ENCODE peak calls at places on chromosomes 7 and 10, in nine cellular contexts. N is WTC11; X is NCI-H82; G is stimulated activated CD4-positive, alpha-beta T cell treated with anti-CD3 and anti-CD28 coated beads, Interleukin-12 subunit alpha, Interleukin-12 subunit beta, amount 100 ng/mL, for 4 hours; L is body of pancreas; S is cardiac fibroblast; D is uterus; H is stimulated activated CD8-positive, alpha-beta memory T cell treated with anti-CD3 and anti-CD28 coated beads, Interleukin-4, amount 100 ng/mL, for 4 hours; R is CMK. T is an unnamed sample.

GRCh38 chr10:35690534-35690933 is 48.4 kb upstream of the FZD8 start:
- DNase-seq in N (no peak), X (no peak), G (no peak), L (peak), S (no peak), D (no peak), H (no peak), R (no peak), T (no peak)

GRCh38 chr10:89419548-89419947 is 5.2 kb downstream of the IFIT5 start:
- DNase-seq in N (no peak), X (peak), G (no peak), L (no peak), S (peak), D (no peak), H (no peak), R (no peak), T (peak)

GRCh38 chr7:102129636-102130370 is 156.9 kb upstream of the SH2B2 start:
- DNase-seq in N (no peak), X (no peak), G (no peak), L (no peak), S (no peak), D (no peak), H (no peak), R (no peak), T (no peak)

GRCh38 chr7:69434350-69434749 is 163.9 kb upstream of the AUTS2 start:
- DNase-seq in N (no peak), X (no peak), G (no peak), L (no peak), S (no peak), D (no peak), H (no peak), R (no peak), T (no peak)

GRCh38 chr10:2835950-2836349 is 231.4 kb upstream of the PFKP start:
- DNase-seq in N (no peak), X (no peak), G (no peak), L (no peak), S (no peak), D (no peak), H (no peak), R (no peak), T (no peak)

GRCh38 chr10:116732546-116732945 is 9.8 kb downstream of the HSPA12A start:
- DNase-seq in N (no peak), X (no peak), G (no peak), L (no peak), S (peak), D (no peak), H (no peak), R (no peak), T (no peak)

GRCh38 chr10:19767876-19768275 is 48.4 kb upstream of the PLXDC2 start:
- DNase-seq in N (peak), X (peak), G (no peak), L (no peak), S (no peak), D (no peak), H (no peak), R (no peak), T (peak)

GRCh38 chr7:80934286-80934685 is 15.4 kb upstream of the SEMA3C start:
- DNase-seq in N (no peak), X (no peak), G (no peak), L (no peak), S (peak), D (no peak), H (no peak), R (no peak), T (no peak)

GRCh38 chr7:143435266-143435665 is 8.0 kb upstream of the TAS2R60 start:
- DNase-seq in N (no peak), X (no peak), G (no peak), L (no peak), S (no peak), D (no peak), H (no peak), R (no peak), T (no peak)

GRCh38 chr7:75565129-75565528 is 73.0 kb downstream of the SPDYE5 start:
- DNase-seq in N (no peak), X (peak), G (no peak), L (peak), S (peak), D (peak), H (no peak), R (no peak), T (peak)